ENCODE peak calls at places on chromosome 5, in seven cellular contexts. Q is body of pancreas, Y is astrocyte, N is NCI-H774, F is nucleus accumbens, D is astrocyte of the spinal cord, T is NCI-H146. S is an unnamed sample.
A peak's percentile ranks its signal among the peaks of the same experiment; 100 is the strongest.

GRCh38 chr5:160165137-160166068 is 46.2 kb upstream of the PWWP2A start:
- DNase-seq in D (peak; percentile 99), Y (peak; percentile 99), Q (peak; percentile 68), F (peak; percentile 79), N (peak; percentile 71), T (peak; percentile 87), S (peak; percentile 79)

GRCh38 chr5:65172486-65173129 is 309.1 kb downstream of the ADAMTS6 start:
- DNase-seq in F (no peak), Q (no peak), Y (peak; percentile 100), D (peak; percentile 82), T (no peak), N (no peak), S (no peak)

GRCh38 chr5:163433271-163433670 is 4.1 kb upstream of the CCNG1 start:
- DNase-seq in T (no peak), D (no peak), Q (peak; percentile 30), Y (no peak), N (no peak), F (no peak), S (no peak)

GRCh38 chr5:65695162-65695755 is 26.6 kb downstream of the SGTB start:
- DNase-seq in T (no peak), D (no peak), Q (no peak), N (no peak), Y (peak; percentile 6), F (peak; percentile 16), S (peak; percentile 29)

GRCh38 chr5:179256229-179257189 is 88.8 kb downstream of the ADAMTS2 start:
- DNase-seq in Y (no peak), N (no peak), D (no peak), T (no peak), F (no peak), Q (no peak), S (no peak)

GRCh38 chr5:66769839-66770617 is 173.8 kb downstream of the MAST4 start:
- DNase-seq in T (peak; percentile 23), Y (peak; percentile 8), Q (no peak), F (no peak), D (peak; percentile 5), N (no peak), S (no peak)

GRCh38 chr5:36728697-36729543 is 122.5 kb downstream of the SLC1A3 start:
- DNase-seq in Q (no peak), D (peak; percentile 73), Y (peak; percentile 42), N (peak; percentile 73), T (peak; percentile 46), F (no peak), S (no peak)

GRCh38 chr5:1519631-1520141 is 4.1 kb downstream of the LPCAT1 start:
- DNase-seq in Q (peak; percentile 9), D (no peak), F (no peak), Y (no peak), N (no peak), T (no peak), S (no peak)

GRCh38 chr5:33997331-33997983 is 10.4 kb downstream of the AMACR start:
- DNase-seq in F (peak; percentile 28), Q (peak; percentile 77), D (peak; percentile 87), Y (peak; percentile 72), T (peak; percentile 57), N (peak; percentile 82), S (no peak)

GRCh38 chr5:109692852-109693251 is 3.1 kb downstream of the MAN2A1 start:
- DNase-seq in F (no peak), Y (no peak), D (no peak), T (no peak), N (no peak), Q (no peak), S (no peak)

GRCh38 chr5:78295035-78295961 is 800 bp upstream of the AP3B1 start:
- DNase-seq in Y (peak; percentile 3), Q (peak; percentile 56), F (no peak), N (peak; percentile 24), T (peak; percentile 63), D (no peak), S (no peak)

GRCh38 chr5:107610795-107611194 is 59.9 kb downstream of the EFNA5 start:
- DNase-seq in F (no peak), Q (no peak), Y (peak; percentile 29), T (no peak), D (no peak), N (no peak), S (no peak)